ENCODE peak calls at places on chromosome 18, in eight cellular contexts. U, N, R, P, V, G, F and X are unnamed samples.

GRCh38 chr18:5909130-5909529 is 13.8 kb upstream of the TMEM200C start:
- DNase-seq in U (peak), N (no peak), R (no peak), P (no peak), V (peak), G (no peak), F (no peak), X (no peak)

GRCh38 chr18:69916412-69916811 is 31.3 kb downstream of the CD226 start:
- DNase-seq in U (peak), N (no peak), R (no peak), P (no peak), V (no peak), G (no peak), F (peak), X (no peak)

GRCh38 chr18:39604836-39605235 is 2039.2 kb upstream of the CELF4 start:
- DNase-seq in U (peak), N (no peak), R (peak), P (no peak), V (peak), G (no peak), F (peak), X (no peak)

GRCh38 chr18:57441395-57441794 is 6.2 kb downstream of the ONECUT2 start:
- DNase-seq in U (no peak), N (no peak), R (no peak), P (no peak), V (no peak), G (no peak), F (peak), X (no peak)

GRCh38 chr18:1075310-1075709 is 170.6 kb downstream of the ADCYAP1 start:
- DNase-seq in U (no peak), N (no peak), R (no peak), P (no peak), V (no peak), G (no peak), F (no peak), X (no peak)

GRCh38 chr18:61742555-61743429 is 150.0 kb downstream of the RNF152 start:
- DNase-seq in U (no peak), N (no peak), R (no peak), P (no peak), V (peak), G (no peak), F (peak), X (no peak)

GRCh38 chr18:10927290-10927979 is 221.9 kb downstream of the PIEZO2 start:
- DNase-seq in U (peak), N (peak), R (peak), P (no peak), V (peak), G (no peak), F (peak), X (peak)

GRCh38 chr18:78739115-78739514 is 240.5 kb upstream of the SALL3 start:
- DNase-seq in U (no peak), N (no peak), R (no peak), P (no peak), V (no peak), G (no peak), F (no peak), X (no peak)

GRCh38 chr18:57423821-57424220 is 11.4 kb upstream of the ONECUT2 start:
- DNase-seq in U (no peak), N (no peak), R (no peak), P (no peak), V (no peak), G (no peak), F (no peak), X (no peak)

GRCh38 chr18:2846241-2846637 is 567 bp upstream of the EMILIN2 start:
- DNase-seq in U (peak), N (no peak), R (peak), P (no peak), V (peak), G (no peak), F (peak), X (no peak)

GRCh38 chr18:57523171-57523956 is 63.1 kb downstream of the FECH start:
- DNase-seq in U (no peak), N (no peak), R (no peak), P (no peak), V (no peak), G (no peak), F (no peak), X (no peak)

GRCh38 chr18:58243401-58243800 is 199.4 kb downstream of the NEDD4L start:
- DNase-seq in U (no peak), N (no peak), R (no peak), P (no peak), V (no peak), G (no peak), F (no peak), X (no peak)

GRCh38 chr18:79575891-79576685 is 103.5 kb upstream of the CTDP1 start:
- DNase-seq in U (peak), N (peak), R (peak), P (peak), V (peak), G (peak), F (peak), X (no peak)

GRCh38 chr18:12307251-12307736 is 747 bp upstream of the TUBB6 start:
- DNase-seq in U (peak), N (no peak), R (peak), P (peak), V (peak), G (no peak), F (peak), X (no peak)

GRCh38 chr18:42028232-42028832 is 73.3 kb downstream of the PIK3C3 start:
- DNase-seq in U (peak), N (no peak), R (peak), P (no peak), V (peak), G (no peak), F (peak), X (no peak)

GRCh38 chr18:56200381-56200831 is 438.0 kb downstream of the TXNL1 start:
- DNase-seq in U (peak), N (no peak), R (peak), P (no peak), V (peak), G (no peak), F (peak), X (no peak)

GRCh38 chr18:6341709-6342108 is 73.0 kb downstream of the L3MBTL4 start:
- DNase-seq in U (no peak), N (no peak), R (no peak), P (no peak), V (no peak), G (no peak), F (no peak), X (no peak)

GRCh38 chr18:68244786-68245185 is 470.1 kb downstream of the TMX3 start:
- DNase-seq in U (peak), N (no peak), R (peak), P (no peak), V (peak), G (no peak), F (peak), X (peak)

GRCh38 chr18:74498712-74499629 is 2.8 kb downstream of the CNDP2 start:
- DNase-seq in U (peak), N (peak), R (no peak), P (peak), V (peak), G (peak), F (peak), X (no peak)

GRCh38 chr18:3624818-3625716 is 175.1 kb downstream of the TGIF1 start:
- DNase-seq in U (peak), N (no peak), R (peak), P (peak), V (peak), G (no peak), F (peak), X (peak)

GRCh38 chr18:5040476-5040875 is 156.6 kb downstream of the AKAIN1 start:
- DNase-seq in U (no peak), N (no peak), R (no peak), P (no peak), V (no peak), G (no peak), F (no peak), X (no peak)

GRCh38 chr18:45974088-45974536 is 7.0 kb upstream of the EPG5 start:
- DNase-seq in U (peak), N (no peak), R (peak), P (peak), V (peak), G (no peak), F (peak), X (no peak)

GRCh38 chr18:30094556-30094955 is 948.0 kb downstream of the DSC3 start:
- DNase-seq in U (peak), N (no peak), R (peak), P (no peak), V (peak), G (no peak), F (peak), X (peak)

GRCh38 chr18:27845897-27846296 is 331.0 kb downstream of the CDH2 start:
- DNase-seq in U (no peak), N (no peak), R (peak), P (no peak), V (peak), G (no peak), F (no peak), X (no peak)

GRCh38 chr18:32701288-32701687 is 71.5 kb downstream of the KLHL14 start:
- DNase-seq in U (no peak), N (no peak), R (no peak), P (no peak), V (no peak), G (no peak), F (no peak), X (no peak)

GRCh38 chr18:46419391-46420141 is 237.5 kb downstream of the LOXHD1 start:
- DNase-seq in U (no peak), N (no peak), R (no peak), P (no peak), V (no peak), G (no peak), F (no peak), X (no peak)

GRCh38 chr18:41395695-41396094 is 559.3 kb upstream of the PIK3C3 start:
- DNase-seq in U (no peak), N (no peak), R (no peak), P (no peak), V (peak), G (no peak), F (no peak), X (no peak)

GRCh38 chr18:69980982-69981804 is 33.5 kb upstream of the CD226 start:
- DNase-seq in U (no peak), N (no peak), R (no peak), P (no peak), V (no peak), G (no peak), F (no peak), X (no peak)

GRCh38 chr18:37705016-37705415 is 139.4 kb upstream of the CELF4 start:
- DNase-seq in U (no peak), N (no peak), R (no peak), P (no peak), V (no peak), G (no peak), F (no peak), X (no peak)
- TF ChIP-seq CTCF in U (no peak), N (no peak), R (no peak), P (no peak), V (no peak), G (no peak), F (no peak), X (no peak)

DNA sequence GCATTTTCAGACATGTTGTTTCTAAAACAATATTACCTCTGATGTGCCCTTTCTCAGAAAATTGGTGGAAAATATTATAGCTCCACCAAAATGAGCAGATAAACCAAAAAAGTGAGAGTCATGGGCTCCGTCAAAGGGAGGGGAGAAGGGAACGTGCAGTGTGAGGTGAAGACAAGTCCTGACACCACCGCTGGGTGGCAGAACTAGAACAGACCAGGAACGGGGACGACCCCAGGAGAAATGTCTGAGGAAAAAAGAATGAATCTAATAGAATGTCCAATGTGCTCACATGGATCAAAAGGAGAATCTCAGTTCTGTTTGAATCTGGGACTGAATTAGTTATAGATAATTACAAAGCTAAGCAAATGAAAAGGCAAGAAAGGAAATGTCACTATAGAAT is 22.6 kb upstream of the BCL2 start:
- DNase-seq in U (peak), N (no peak), R (peak), P (no peak), V (peak), G (no peak), F (peak), X (no peak)
- TF ChIP-seq CTCF in U (peak), N (no peak), R (peak), P (no peak), V (peak), G (no peak), F (peak), X (peak)

GRCh38 chr18:63003899-63004298 is 288.6 kb downstream of the PHLPP1 start:
- DNase-seq in U (no peak), N (no peak), R (no peak), P (no peak), V (no peak), G (no peak), F (no peak), X (no peak)

GRCh38 chr18:63001861-63002260 is 286.5 kb downstream of the PHLPP1 start:
- DNase-seq in U (no peak), N (peak), R (no peak), P (no peak), V (no peak), G (no peak), F (no peak), X (no peak)

GRCh38 chr18:63002803-63003445 is 287.6 kb downstream of the PHLPP1 start:
- DNase-seq in U (no peak), N (no peak), R (no peak), P (no peak), V (no peak), G (no peak), F (no peak), X (peak)

GRCh38 chr18:63000839-63001238 is 285.5 kb downstream of the PHLPP1 start:
- DNase-seq in U (no peak), N (no peak), R (no peak), P (no peak), V (no peak), G (no peak), F (peak), X (no peak)

GRCh38 chr18:63002305-63002704 is 287.0 kb downstream of the PHLPP1 start:
- DNase-seq in U (no peak), N (no peak), R (no peak), P (no peak), V (no peak), G (no peak), F (no peak), X (no peak)
- TF ChIP-seq CTCF in U (no peak), N (no peak), R (no peak), P (no peak), V (no peak), G (no peak), F (no peak), X (no peak)

DNA sequence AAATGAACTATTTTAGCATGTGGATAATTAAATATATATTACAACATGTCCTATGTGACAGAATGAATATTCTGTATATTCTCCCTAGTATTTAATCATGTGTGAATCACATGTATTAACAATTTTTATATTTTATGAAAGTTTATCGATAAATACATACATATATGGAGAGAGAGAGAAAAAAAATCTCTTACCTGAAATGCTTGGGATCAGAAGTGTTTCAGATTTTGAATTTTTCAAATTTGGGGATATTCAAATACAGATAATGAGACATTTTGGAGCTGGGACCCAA is 228.6 kb upstream of the RBBP8 start:
- DNase-seq in U (no peak), N (no peak), R (no peak), P (no peak), V (no peak), G (no peak), F (no peak), X (no peak)
- TF ChIP-seq CTCF in U (no peak), N (no peak), R (no peak), P (no peak), V (no peak), G (no peak), F (no peak), X (no peak)